ENCODE peak calls at places on chromosomes 13 and 19, in nine cellular contexts. B, S, T, U, H, D, I, E and M are unnamed samples.

GRCh38 chr13:99311137-99311536 is 3.9 kb upstream of the GPR183 start:
- DNase-seq in U (no peak), B (no peak), T (no peak), H (no peak), I (no peak), D (no peak), S (no peak), E (no peak), M (no peak)

GRCh38 chr13:33757713-33758112 is 60.2 kb upstream of the RFC3 start:
- DNase-seq in E (no peak), S (no peak), I (no peak), U (no peak), H (no peak), D (no peak), B (no peak), T (no peak), M (no peak)

GRCh38 chr13:73268306-73268705 is 209.5 kb downstream of the KLF5 start:
- DNase-seq in B (no peak), S (no peak), E (no peak), D (no peak), T (no peak), U (no peak), I (no peak), H (no peak), M (no peak)

GRCh38 chr19:39001016-39001415 is 25.5 kb upstream of the FBXO17 start:
- DNase-seq in T (no peak), B (no peak), D (no peak), I (no peak), H (no peak), S (no peak), U (no peak), E (no peak), M (no peak)

GRCh38 chr13:39890537-39890936 is 235.1 kb downstream of the COG6 start:
- DNase-seq in D (no peak), I (no peak), U (no peak), S (no peak), T (no peak), H (no peak), B (no peak), E (no peak), M (no peak)

GRCh38 chr13:76813874-76814273 is 72.3 kb downstream of the KCTD12 start:
- DNase-seq in D (no peak), T (no peak), B (no peak), U (no peak), S (no peak), H (no peak), I (peak), E (no peak), M (no peak)

GRCh38 chr19:39839678-39840327 is 5.8 kb upstream of the DYRK1B start:
- DNase-seq in I (no peak), U (no peak), B (no peak), D (no peak), T (no peak), S (no peak), E (no peak), H (no peak), M (no peak)

GRCh38 chr19:48858984-48859710 is 9.3 kb downstream of the PLEKHA4 start:
- DNase-seq in D (peak), I (no peak), B (no peak), E (peak), H (no peak), U (no peak), S (no peak), T (no peak), M (no peak)

GRCh38 chr13:75533866-75534265 is 3.8 kb downstream of the COMMD6 start:
- DNase-seq in U (no peak), B (no peak), S (no peak), T (no peak), D (no peak), H (no peak), I (no peak), E (no peak), M (no peak)

GRCh38 chr13:105329359-105329758 is 1206.1 kb downstream of the EFNB2 start:
- DNase-seq in T (no peak), H (no peak), D (no peak), U (no peak), B (no peak), I (no peak), E (no peak), S (no peak), M (no peak)

GRCh38 chr13:37136187-37136586 is 30.7 kb upstream of the CSNK1A1L start:
- DNase-seq in B (no peak), H (no peak), I (no peak), T (no peak), E (no peak), D (no peak), S (no peak), U (no peak), M (no peak)

GRCh38 chr19:28454083-28454482 is 758.9 kb downstream of the UQCRFS1 start:
- DNase-seq in U (no peak), E (no peak), T (no peak), S (peak), H (no peak), D (no peak), I (no peak), B (no peak), M (no peak)

GRCh38 chr19:6092329-6093286 is 17.7 kb downstream of the RFX2 start:
- DNase-seq in T (peak), I (peak), E (peak), S (peak), H (peak), B (no peak), D (peak), U (peak), M (no peak)

GRCh38 chr19:43625918-43626579 is 6.6 kb upstream of the ZNF428 start:
- DNase-seq in D (no peak), T (no peak), S (no peak), I (no peak), E (no peak), H (no peak), B (no peak), U (no peak), M (no peak)

GRCh38 chr13:111007209-111007608 is 92.3 kb upstream of the ANKRD10 start:
- DNase-seq in B (no peak), T (no peak), H (no peak), I (no peak), U (no peak), D (no peak), E (no peak), S (no peak), M (no peak)

GRCh38 chr13:26184791-26185250 is 37.3 kb downstream of the RNF6 start:
- DNase-seq in H (peak), S (no peak), B (peak), T (peak), D (peak), U (no peak), E (peak), I (peak), M (peak)

GRCh38 chr13:45142440-45143345 is 22.4 kb downstream of the GTF2F2 start:
- DNase-seq in S (no peak), D (no peak), E (no peak), H (no peak), T (no peak), I (no peak), U (no peak), B (no peak), M (no peak)

GRCh38 chr13:110615322-110616102 is at the start of gene NAXD:
- DNase-seq in S (peak), D (peak), E (peak), B (peak), T (peak), H (peak), U (peak), I (peak), M (peak)

GRCh38 chr13:105611424-105611823 is 924.0 kb downstream of the EFNB2 start:
- DNase-seq in I (no peak), D (no peak), B (no peak), T (no peak), H (no peak), E (no peak), U (no peak), S (no peak), M (no peak)

GRCh38 chr13:82569581-82569980 is 1312.7 kb downstream of the SLITRK1 start:
- DNase-seq in S (no peak), H (no peak), E (no peak), U (no peak), D (no peak), T (no peak), B (no peak), I (no peak), M (no peak)

GRCh38 chr13:23450340-23451046 is 17.0 kb upstream of the SACS start:
- DNase-seq in B (no peak), T (no peak), D (no peak), E (no peak), I (no peak), H (no peak), U (no peak), S (no peak), M (no peak)

GRCh38 chr19:30174791-30175190 is 197.4 kb upstream of the ZNF536 start:
- DNase-seq in I (no peak), T (no peak), H (no peak), D (no peak), S (no peak), E (no peak), B (no peak), U (no peak), M (no peak)

GRCh38 chr19:30175987-30176386 is 196.2 kb upstream of the ZNF536 start:
- DNase-seq in I (no peak), U (no peak), H (no peak), D (no peak), B (no peak), T (no peak), S (no peak), E (no peak), M (no peak)

GRCh38 chr19:30172643-30173242 is 199.4 kb upstream of the ZNF536 start:
- DNase-seq in T (no peak), B (no peak), S (no peak), H (no peak), D (no peak), I (no peak), U (no peak), E (no peak), M (no peak)

GRCh38 chr19:30173593-30174356 is 198.4 kb upstream of the ZNF536 start:
- DNase-seq in D (no peak), S (no peak), E (no peak), I (no peak), B (no peak), U (no peak), H (no peak), T (no peak), M (no peak)

DNA sequence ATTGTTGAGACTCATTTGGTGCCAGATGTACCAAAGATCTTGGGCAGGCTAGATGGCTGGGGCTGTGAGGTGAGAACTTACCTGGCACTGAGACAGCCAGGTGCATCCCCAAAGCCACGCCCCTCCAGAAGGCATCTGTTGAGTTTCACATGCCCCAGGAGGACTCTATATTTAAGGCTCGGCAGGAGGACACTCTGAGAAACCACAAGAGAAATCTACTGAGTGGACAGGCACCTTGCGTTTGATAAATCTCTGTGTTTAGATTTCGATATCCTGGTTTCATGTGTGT is 197.9 kb upstream of the ZNF536 start:
- DNase-seq in B (no peak), S (no peak), U (no peak), D (no peak), H (no peak), I (no peak), E (no peak), T (no peak), M (no peak)
- H3K27ac ChIP-seq in B (no peak), S (no peak), U (no peak), D (no peak), H (no peak), I (no peak), E (no peak), T (no peak), M (no peak)

GRCh38 chr19:45045671-45046353 is 7.0 kb downstream of the CLASRP start:
- DNase-seq in U (no peak), D (no peak), T (no peak), I (peak), E (no peak), H (peak), B (no peak), S (no peak), M (peak)
- H3K27ac ChIP-seq in U (no peak), D (no peak), T (no peak), I (peak), E (peak), H (no peak), B (no peak), S (no peak), M (peak)

GRCh38 chr19:1765182-1765903 is 12.0 kb downstream of the ONECUT3 start:
- DNase-seq in I (no peak), B (no peak), S (no peak), D (no peak), H (no peak), T (no peak), U (no peak), E (no peak), M (no peak)

GRCh38 chr19:1768248-1768647 is 14.9 kb downstream of the ONECUT3 start:
- DNase-seq in T (no peak), I (no peak), E (no peak), H (no peak), U (no peak), S (no peak), B (no peak), D (no peak), M (no peak)

GRCh38 chr19:1767464-1767933 is 14.2 kb downstream of the ONECUT3 start:
- DNase-seq in E (peak), B (no peak), H (peak), S (no peak), I (peak), D (no peak), U (no peak), T (peak), M (peak)

GRCh38 chr19:1765904-1766799 is 12.8 kb downstream of the ONECUT3 start:
- DNase-seq in H (no peak), E (no peak), S (no peak), D (no peak), I (no peak), B (no peak), U (no peak), T (no peak), M (no peak)

GRCh38 chr19:1766800-1767352 is 13.6 kb downstream of the ONECUT3 start:
- DNase-seq in S (no peak), B (no peak), D (no peak), T (no peak), I (no peak), E (no peak), U (no peak), H (no peak), M (no peak)
- H3K27ac ChIP-seq in S (no peak), B (no peak), D (no peak), T (no peak), I (no peak), E (no peak), U (no peak), H (no peak), M (no peak)

GRCh38 chr19:55189424-55189823 is 9.3 kb upstream of the SYT5 start:
- DNase-seq in D (no peak), H (no peak), T (peak), B (no peak), I (no peak), U (no peak), E (peak), S (no peak), M (no peak)
- H3K27ac ChIP-seq in D (no peak), H (no peak), T (no peak), B (peak), I (no peak), U (no peak), E (peak), S (no peak), M (no peak)